ENCODE peak calls at places on chromosomes 7 and 10, in four cellular contexts. O, S, N and U are unnamed samples.

GRCh38 chr7:157831901-157832810 is 495.4 kb downstream of the DNAJB6 start:
- DNase-seq in N (no peak), S (no peak), O (no peak), U (no peak)

GRCh38 chr7:101121996-101122932 is 4.6 kb upstream of the SERPINE1 start:
- DNase-seq in N (peak), O (no peak), S (peak), U (peak)

GRCh38 chr7:127447326-127447945 is 54.9 kb upstream of the ZNF800 start:
- DNase-seq in O (peak), S (peak), N (peak), U (peak)

GRCh38 chr7:95440394-95441038 is 5.7 kb upstream of the PON2 start:
- DNase-seq in N (no peak), O (no peak), S (no peak), U (no peak)

GRCh38 chr7:31102973-31103850 is 51.1 kb downstream of the ADCYAP1R1 start:
- DNase-seq in N (no peak), S (no peak), O (no peak), U (no peak)

GRCh38 chr7:80642871-80643270 is 4.4 kb downstream of the CD36 start:
- DNase-seq in O (peak), N (no peak), S (no peak), U (no peak)

GRCh38 chr7:70738080-70738479 is 393.9 kb upstream of the GALNT17 start:
- DNase-seq in N (peak), S (peak), O (no peak), U (peak)

GRCh38 chr10:94991243-94991888 is 52.9 kb downstream of the CYP2C9 start:
- DNase-seq in O (no peak), N (no peak), S (peak), U (no peak)

GRCh38 chr10:21989453-21990154 is 13.9 kb downstream of the DNAJC1 start:
- DNase-seq in O (peak), N (peak), S (peak), U (peak)

GRCh38 chr10:121845044-121845784 is 82.6 kb downstream of the ATE1 start:
- DNase-seq in O (peak), N (no peak), S (no peak), U (no peak)

GRCh38 chr7:10860516-10860915 is 113.2 kb upstream of the PHF14 start:
- DNase-seq in N (no peak), S (peak), O (no peak), U (no peak)

GRCh38 chr10:42932735-42933453 is 144.0 kb upstream of the RET start:
- DNase-seq in S (no peak), O (no peak), N (no peak), U (no peak)

GRCh38 chr7:11478873-11479272 is 353.1 kb downstream of the THSD7A start:
- DNase-seq in S (no peak), N (no peak), O (peak), U (no peak)

GRCh38 chr7:1354661-1355567 is 104.4 kb downstream of the MICALL2 start:
- DNase-seq in N (no peak), S (no peak), O (no peak), U (no peak)

GRCh38 chr10:76839276-76839675 is 798.3 kb downstream of the KCNMA1 start:
- DNase-seq in S (no peak), O (no peak), N (peak), U (peak)

GRCh38 chr10:107548301-107548700 is 383.8 kb upstream of the SORCS1 start:
- DNase-seq in N (no peak), S (peak), O (no peak), U (peak)

GRCh38 chr10:97069576-97070362 is 116.0 kb downstream of the SLIT1 start:
- DNase-seq in N (no peak), O (peak), S (peak), U (peak)

GRCh38 chr10:2714597-2714996 is 352.8 kb upstream of the PFKP start:
- DNase-seq in N (no peak), S (no peak), O (no peak), U (no peak)

GRCh38 chr10:48253970-48254657 is 20.4 kb downstream of the FRMPD2 start:
- DNase-seq in O (no peak), S (peak), N (peak), U (peak)

GRCh38 chr7:44240376-44240775 is 39.6 kb downstream of the YKT6 start:
- DNase-seq in S (no peak), N (no peak), O (no peak), U (no peak)

GRCh38 chr10:125158528-125159485 is 1.6 kb downstream of the CTBP2 start:
- DNase-seq in S (peak), O (peak), N (peak), U (peak)

GRCh38 chr7:55533729-55534080 is 38.6 kb downstream of the VOPP1 start:
- DNase-seq in N (no peak), S (no peak), O (no peak), U (no peak)

GRCh38 chr10:21873198-21873597 is 130.3 kb downstream of the DNAJC1 start:
- DNase-seq in O (no peak), N (no peak), S (no peak), U (no peak)

GRCh38 chr10:117126034-117126433 is 12.0 kb downstream of the VAX1 start:
- DNase-seq in O (no peak), N (no peak), S (no peak), U (no peak)

GRCh38 chr10:2619472-2619871 is 447.9 kb upstream of the PFKP start:
- DNase-seq in O (peak), N (no peak), S (no peak), U (no peak)

GRCh38 chr10:14185501-14186045 is 145.2 kb downstream of the FRMD4A start:
- DNase-seq in S (peak), N (no peak), O (peak), U (peak)

GRCh38 chr7:951881-952547 is 2.5 kb downstream of the ADAP1 start:
- DNase-seq in O (no peak), S (no peak), N (no peak), U (no peak)

GRCh38 chr7:34277016-34277800 is 371.9 kb downstream of the BMPER start:
- DNase-seq in O (peak), N (peak), S (peak), U (peak)

GRCh38 chr10:70306168-70306705 is 22.4 kb upstream of the NPFFR1 start:
- DNase-seq in O (peak), N (no peak), S (no peak), U (no peak)

GRCh38 chr7:8387551-8388256 is 45.7 kb upstream of the NXPH1 start:
- DNase-seq in S (no peak), N (no peak), O (no peak), U (no peak)

GRCh38 chr7:76300210-76300731 is 2.2 kb upstream of the HSPB1 start:
- DNase-seq in S (peak), N (peak), O (no peak), U (peak)

GRCh38 chr7:77181739-77182138 is 17.9 kb downstream of the FGL2 start:
- DNase-seq in O (no peak), S (no peak), N (no peak), U (no peak)

GRCh38 chr7:137975223-137975622 is 26.7 kb downstream of the CREB3L2 start:
- DNase-seq in O (no peak), N (peak), S (peak), U (peak)

GRCh38 chr10:5188358-5188757 is 3.4 kb upstream of the AKR1C8 start:
- DNase-seq in N (no peak), O (no peak), S (no peak), U (no peak)

GRCh38 chr10:260819-261429 is 125.7 kb downstream of the ZMYND11 start:
- DNase-seq in S (no peak), N (no peak), O (no peak), U (no peak)

GRCh38 chr7:134691820-134692705 is 45.4 kb downstream of the BPGM start:
- DNase-seq in S (peak), N (peak), O (no peak), U (peak)

GRCh38 chr7:2309889-2310331 is 4.3 kb downstream of the SNX8 start:
- DNase-seq in S (peak), N (no peak), O (no peak), U (peak)

GRCh38 chr10:98097175-98097574 is 37.3 kb upstream of the R3HCC1L start:
- DNase-seq in S (no peak), N (no peak), O (no peak), U (no peak)
- H3K4me3 ChIP-seq in S (no peak), N (no peak), O (no peak), U (no peak)

GRCh38 chr10:26491276-26491675 is 53.1 kb downstream of the APBB1IP start:
- DNase-seq in O (no peak), S (no peak), N (peak), U (no peak)
- TF ChIP-seq CTCF in O (no peak), S (no peak), N (no peak), U (no peak)

GRCh38 chr7:79455173-79455790 is 1.8 kb upstream of the MAGI2 start:
- DNase-seq in O (no peak), S (no peak), N (peak), U (no peak)

GRCh38 chr7:79453266-79453557 is 255 bp downstream of the MAGI2 start:
- DNase-seq in N (no peak), O (no peak), S (no peak), U (no peak)

GRCh38 chr7:79452495-79453265 is 787 bp downstream of the MAGI2 start:
- DNase-seq in S (peak), O (no peak), N (peak), U (peak)

GRCh38 chr7:79453558-79454324 is at the start of gene MAGI2:
- DNase-seq in S (peak), O (no peak), N (peak), U (peak)

DNA sequence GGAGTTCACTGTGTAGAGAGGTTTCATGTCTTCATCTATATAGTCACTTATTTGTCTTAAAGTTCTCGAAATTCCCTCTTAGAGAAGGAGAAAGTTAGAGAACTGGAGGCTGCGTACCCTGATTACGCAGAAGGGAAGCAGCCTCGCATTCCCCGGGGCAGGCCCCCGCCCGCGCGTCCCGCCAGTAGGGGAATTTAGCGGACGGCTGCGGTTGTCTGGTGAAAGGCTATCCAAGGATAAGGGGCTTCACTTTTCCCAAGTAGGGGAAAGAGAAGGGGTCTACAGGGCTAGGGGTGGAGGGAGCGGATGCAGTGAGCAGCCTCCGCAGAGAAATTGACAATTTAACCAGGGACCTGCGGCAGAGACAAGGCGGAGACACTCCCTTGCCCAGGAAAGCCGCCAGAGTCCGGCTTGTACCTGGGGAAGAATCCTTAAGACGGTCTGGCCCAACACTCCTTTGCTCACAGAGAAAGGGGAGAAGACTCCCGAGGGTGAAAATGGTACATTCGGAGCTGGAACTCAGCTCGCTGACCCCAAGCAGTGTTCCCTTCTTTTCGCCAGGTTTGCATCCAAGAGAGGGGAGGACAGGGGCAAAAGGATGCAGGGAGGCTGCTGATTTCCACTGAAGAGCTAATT is 976 bp upstream of the MAGI2 start:
- DNase-seq in N (peak), S (peak), O (no peak), U (peak)
- H3K4me3 ChIP-seq in N (peak), S (peak), O (no peak), U (peak)

DNA sequence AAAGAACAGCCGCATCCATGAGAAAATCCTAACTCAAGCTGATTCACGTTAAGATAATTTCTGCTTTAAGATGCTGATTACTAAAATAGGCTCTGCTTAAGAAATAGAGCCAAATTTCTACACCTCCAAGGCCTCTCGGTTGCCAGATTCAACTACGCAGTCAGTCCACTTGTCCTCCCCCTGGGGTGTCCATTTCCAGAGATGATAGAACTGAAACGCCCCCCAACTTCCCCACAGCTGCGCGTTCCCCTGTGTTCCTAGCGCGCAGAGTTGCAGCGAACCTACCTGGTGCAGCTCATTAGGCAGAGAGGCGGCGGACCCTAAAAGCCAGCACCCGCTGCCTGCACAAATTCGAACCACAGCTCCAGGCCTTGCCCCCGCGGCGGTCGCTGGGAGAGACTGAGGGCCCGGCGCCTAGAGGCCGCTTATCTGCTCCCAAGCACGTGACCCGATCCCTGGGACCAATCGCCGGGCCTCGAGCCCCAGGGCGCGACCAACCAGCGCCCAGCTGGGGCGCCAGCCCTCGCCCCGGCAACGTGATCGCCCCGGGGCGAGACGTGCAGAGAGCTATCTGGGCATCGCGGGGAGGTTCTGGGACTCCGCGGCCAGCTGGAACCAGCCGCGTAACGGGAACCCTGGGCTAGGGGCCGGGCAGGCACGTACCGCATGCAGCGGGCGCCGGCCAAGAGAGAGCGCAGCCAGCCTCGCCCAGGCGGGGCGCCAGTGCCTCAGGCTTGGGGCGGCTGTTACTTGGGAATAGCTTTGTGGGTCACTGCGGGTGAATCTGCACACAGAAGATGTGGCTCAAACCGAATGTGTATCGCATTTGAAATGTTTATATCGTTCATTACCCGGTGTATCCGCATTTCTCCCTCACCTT is at the start of gene PPP1R3C:
- DNase-seq in S (peak), O (no peak), N (peak), U (peak)
- TF ChIP-seq CTCF in S (peak), O (no peak), N (peak), U (peak)

DNA sequence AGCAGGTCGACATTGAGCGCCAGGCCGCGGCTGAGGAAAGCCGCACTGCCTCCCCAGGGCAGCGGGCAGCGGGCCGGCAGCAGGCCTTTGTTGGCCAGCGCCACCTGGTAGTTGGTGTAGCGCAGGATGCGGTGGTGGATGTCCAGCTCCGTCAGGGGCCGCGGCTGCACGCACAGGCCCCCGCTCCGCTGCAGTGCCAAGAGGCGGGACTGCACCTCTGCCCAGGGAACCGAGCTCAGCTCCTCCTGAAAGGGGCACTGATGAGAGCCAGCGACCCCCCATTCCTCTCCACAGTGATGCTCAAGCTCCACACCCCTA is 5.2 kb downstream of the ATG9B start:
- DNase-seq in O (no peak), S (no peak), N (no peak), U (no peak)
- H3K4me3 ChIP-seq in O (no peak), S (no peak), N (no peak), U (no peak)

GRCh38 chr10:102463983-102464382 is 12.6 kb upstream of the C10orf95 start:
- DNase-seq in N (no peak), S (no peak), O (no peak), U (no peak)
- TF ChIP-seq CTCF in N (no peak), S (no peak), O (no peak), U (no peak)

DNA sequence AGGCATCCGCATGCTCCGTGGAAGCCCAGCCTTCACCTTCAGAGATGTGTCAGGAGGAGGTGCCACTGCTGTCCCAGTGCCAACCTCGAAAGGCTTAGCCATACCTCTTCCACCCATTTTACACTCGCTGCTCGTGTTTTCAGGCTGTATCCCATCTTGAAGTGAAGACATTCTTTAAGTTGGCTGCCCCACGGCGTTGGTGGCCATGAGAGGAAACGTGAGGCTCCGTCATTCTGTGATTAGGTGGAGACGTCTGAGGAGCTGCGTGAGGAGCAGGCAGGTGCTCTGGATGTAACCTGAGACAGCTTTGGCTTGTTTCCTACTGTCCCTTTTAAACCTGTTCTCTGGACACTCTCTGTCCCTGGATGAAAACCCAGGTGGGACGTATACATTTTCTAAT is 159.9 kb upstream of the RNF32 start:
- DNase-seq in O (no peak), S (no peak), N (no peak), U (no peak)
- H3K4me3 ChIP-seq in O (no peak), S (no peak), N (no peak), U (no peak)

GRCh38 chr10:62633976-62634375 is 170.5 kb upstream of the ADO start:
- DNase-seq in S (no peak), O (no peak), N (no peak), U (no peak)
- TF ChIP-seq CTCF in S (no peak), O (no peak), N (no peak), U (no peak)